ENCODE peak calls at places on chromosomes 11 and 22, in eight cellular contexts. X, U, F, L, E, J, A and S are unnamed samples.

GRCh38 chr11:17633987-17634775 is 85.2 kb upstream of the MYOD1 start:
- DNase-seq in E (no peak), A (no peak), X (no peak), J (no peak), L (no peak), F (no peak), U (no peak), S (peak; percentile 38)

GRCh38 chr11:66974724-66975402 is at the start of gene C11orf86:
- DNase-seq in A (no peak), U (no peak), X (no peak), F (no peak), J (no peak), E (no peak), L (no peak), S (peak; percentile 61)

GRCh38 chr22:48223488-48224190 is 1461.2 kb downstream of the TBC1D22A start:
- DNase-seq in E (no peak), U (no peak), L (no peak), F (no peak), A (no peak), X (no peak), J (no peak), S (no peak)

GRCh38 chr11:109342261-109342660 is 79.7 kb upstream of the C11orf87 start:
- DNase-seq in X (no peak), A (no peak), U (no peak), F (no peak), L (no peak), J (no peak), E (no peak), S (no peak)

GRCh38 chr11:74366576-74366975 is 31.7 kb downstream of the PGM2L1 start:
- DNase-seq in U (no peak), E (no peak), L (no peak), X (no peak), A (no peak), J (no peak), F (peak; percentile 86), S (no peak)

GRCh38 chr11:11822946-11823345 is 18.8 kb upstream of the USP47 start:
- DNase-seq in U (no peak), A (no peak), L (no peak), E (no peak), X (no peak), J (no peak), F (no peak), S (no peak)

GRCh38 chr11:70761906-70762196 is 363.5 kb downstream of the CTTN start:
- DNase-seq in A (no peak), X (no peak), L (no peak), E (no peak), F (no peak), J (no peak), U (no peak), S (peak; percentile 38)

GRCh38 chr11:102553835-102554282 is 23.3 kb upstream of the MMP7 start:
- DNase-seq in U (no peak), E (no peak), A (no peak), F (no peak), J (no peak), L (no peak), X (no peak), S (no peak)

GRCh38 chr11:7512525-7513209 is 1.1 kb upstream of the PPFIBP2 start:
- DNase-seq in X (peak; percentile 18), L (no peak), A (no peak), F (peak; percentile 15), J (no peak), E (no peak), U (no peak), S (peak; percentile 59)

GRCh38 chr11:68974421-68975194 is 6.2 kb downstream of the MRGPRD start:
- DNase-seq in A (no peak), X (peak; percentile 19), E (no peak), F (peak; percentile 25), L (no peak), U (no peak), J (no peak), S (peak; percentile 76)

GRCh38 chr22:45083659-45084305 is 74.0 kb upstream of the PHF21B start:
- DNase-seq in J (no peak), U (no peak), X (no peak), E (no peak), L (peak; percentile 21), F (peak; percentile 29), A (no peak), S (no peak)

GRCh38 chr11:129790131-129790530 is 25.5 kb upstream of the TMEM45B start:
- DNase-seq in F (peak; percentile 56), A (no peak), E (no peak), U (no peak), J (no peak), L (no peak), X (no peak), S (no peak)

GRCh38 chr11:38718049-38718448 is 2120.0 kb upstream of the RAG2 start:
- DNase-seq in J (no peak), L (no peak), F (no peak), U (no peak), X (no peak), A (no peak), E (no peak), S (no peak)

GRCh38 chr11:21446939-21447590 is 745.8 kb upstream of the ANO5 start:
- DNase-seq in F (no peak), X (no peak), A (no peak), L (no peak), E (no peak), J (no peak), U (no peak), S (no peak)

GRCh38 chr11:22415481-22415880 is 77.3 kb downstream of the SLC17A6 start:
- DNase-seq in A (no peak), J (no peak), U (no peak), L (no peak), X (no peak), E (no peak), F (peak; percentile 22), S (no peak)

GRCh38 chr11:133966924-133967598 is 10.3 kb upstream of the IGSF9B start:
- DNase-seq in X (peak; percentile 85), U (peak; percentile 38), E (no peak), J (peak; percentile 49), F (no peak), L (peak; percentile 72), A (no peak), S (peak; percentile 90)

GRCh38 chr22:24996420-24996952 is 44.0 kb downstream of the KIAA1671 start:
- DNase-seq in F (peak; percentile 15), A (no peak), E (no peak), U (no peak), J (no peak), L (no peak), X (peak; percentile 61), S (peak; percentile 96)

GRCh38 chr22:41367680-41368542 is 13.8 kb upstream of the TEF start:
- DNase-seq in X (no peak), A (no peak), L (no peak), J (no peak), F (peak; percentile 67), E (no peak), U (no peak), S (no peak)

GRCh38 chr11:12085371-12086251 is 24.8 kb upstream of the MICAL2 start:
- DNase-seq in E (no peak), F (peak; percentile 38), A (no peak), X (no peak), U (no peak), J (no peak), L (no peak), S (no peak)

GRCh38 chr11:2423157-2424025 is 20.9 kb downstream of the TRPM5 start:
- DNase-seq in X (no peak), U (no peak), A (no peak), F (no peak), E (no peak), J (no peak), L (no peak), S (no peak)

GRCh38 chr22:38049812-38050619 is 7.2 kb upstream of the PICK1 start:
- DNase-seq in X (no peak), F (no peak), L (no peak), U (no peak), J (no peak), A (no peak), E (no peak), S (no peak)

GRCh38 chr11:2777871-2778629 is 78.3 kb upstream of the KCNQ1OT1 start:
- DNase-seq in A (no peak), E (peak; percentile 73), X (peak; percentile 12), J (no peak), L (no peak), F (no peak), U (no peak), S (peak; percentile 43)